ENCODE peak calls at places on chromosome 4, in six cellular contexts. One of them, this sample, is unnamed.

GRCh38 chr4:139619644-139620043 is 46.0 kb upstream of the MGST2 start:
- DNase-seq in pancreas: no peak
- DNase-seq in GM12864: no peak
- DNase-seq in hepatocyte: peak; percentile 54
- DNase-seq in tibial nerve: no peak
- DNase-seq in choroid plexus epithelial cell: peak; percentile 58
- DNase-seq in this sample: peak; percentile 8

GRCh38 chr4:29309050-29309449 is 1411.1 kb upstream of the PCDH7 start:
- DNase-seq in pancreas: no peak
- DNase-seq in GM12864: no peak
- DNase-seq in hepatocyte: no peak
- DNase-seq in tibial nerve: no peak
- DNase-seq in choroid plexus epithelial cell: peak; percentile 31
- DNase-seq in this sample: no peak

GRCh38 chr4:985123-985830 is 1.6 kb upstream of the IDUA start:
- DNase-seq in pancreas: peak; percentile 74
- DNase-seq in GM12864: no peak
- DNase-seq in hepatocyte: peak; percentile 85
- DNase-seq in tibial nerve: peak; percentile 38
- DNase-seq in choroid plexus epithelial cell: peak; percentile 29
- DNase-seq in this sample: peak; percentile 79

GRCh38 chr4:1464581-1465171 is 58.4 kb upstream of the NKX1-1 start:
- DNase-seq in pancreas: no peak
- DNase-seq in GM12864: no peak
- DNase-seq in hepatocyte: no peak
- DNase-seq in tibial nerve: no peak
- DNase-seq in choroid plexus epithelial cell: no peak
- DNase-seq in this sample: no peak

GRCh38 chr4:13599159-13599558 is 28.4 kb downstream of the BOD1L1 start:
- DNase-seq in pancreas: no peak
- DNase-seq in GM12864: no peak
- DNase-seq in hepatocyte: no peak
- DNase-seq in tibial nerve: no peak
- DNase-seq in choroid plexus epithelial cell: peak; percentile 16
- DNase-seq in this sample: no peak

GRCh38 chr4:130675262-130675661 is 1579.3 kb downstream of the C4orf33 start:
- DNase-seq in pancreas: no peak
- DNase-seq in GM12864: no peak
- DNase-seq in hepatocyte: no peak
- DNase-seq in tibial nerve: no peak
- DNase-seq in choroid plexus epithelial cell: no peak
- DNase-seq in this sample: no peak

GRCh38 chr4:15413010-15413622 is 14.7 kb upstream of the C1QTNF7 start:
- DNase-seq in pancreas: no peak
- DNase-seq in GM12864: no peak
- DNase-seq in hepatocyte: no peak
- DNase-seq in tibial nerve: no peak
- DNase-seq in choroid plexus epithelial cell: no peak
- DNase-seq in this sample: no peak

GRCh38 chr4:48546336-48546735 is 56.3 kb downstream of the ZAR1 start:
- DNase-seq in pancreas: no peak
- DNase-seq in GM12864: peak; percentile 8
- DNase-seq in hepatocyte: peak; percentile 44
- DNase-seq in tibial nerve: peak; percentile 32
- DNase-seq in choroid plexus epithelial cell: peak; percentile 75
- DNase-seq in this sample: peak; percentile 20

GRCh38 chr4:153731239-153731638 is 28.6 kb downstream of the RNF175 start:
- DNase-seq in pancreas: no peak
- DNase-seq in GM12864: no peak
- DNase-seq in hepatocyte: peak; percentile 9
- DNase-seq in tibial nerve: no peak
- DNase-seq in choroid plexus epithelial cell: peak; percentile 47
- DNase-seq in this sample: peak; percentile 15

GRCh38 chr4:189828298-189828697 is 112.4 kb upstream of the FRG1 start:
- DNase-seq in pancreas: no peak
- DNase-seq in GM12864: no peak
- DNase-seq in hepatocyte: no peak
- DNase-seq in tibial nerve: no peak
- DNase-seq in choroid plexus epithelial cell: no peak
- DNase-seq in this sample: no peak

GRCh38 chr4:106529348-106530033 is 160.9 kb upstream of the GIMD1 start:
- DNase-seq in pancreas: no peak
- DNase-seq in GM12864: no peak
- DNase-seq in hepatocyte: no peak
- DNase-seq in tibial nerve: no peak
- DNase-seq in choroid plexus epithelial cell: peak; percentile 13
- DNase-seq in this sample: no peak

GRCh38 chr4:101651778-101652177 is 138.8 kb upstream of the BANK1 start:
- DNase-seq in pancreas: no peak
- DNase-seq in GM12864: no peak
- DNase-seq in hepatocyte: no peak
- DNase-seq in tibial nerve: no peak
- DNase-seq in choroid plexus epithelial cell: no peak
- DNase-seq in this sample: no peak

GRCh38 chr4:25442863-25443307 is 65.8 kb downstream of the ANAPC4 start:
- DNase-seq in pancreas: no peak
- DNase-seq in GM12864: no peak
- DNase-seq in hepatocyte: no peak
- DNase-seq in tibial nerve: no peak
- DNase-seq in choroid plexus epithelial cell: no peak
- DNase-seq in this sample: no peak

GRCh38 chr4:10762541-10762940 is 78.0 kb upstream of the CLNK start:
- DNase-seq in pancreas: no peak
- DNase-seq in GM12864: no peak
- DNase-seq in hepatocyte: peak; percentile 11
- DNase-seq in tibial nerve: no peak
- DNase-seq in choroid plexus epithelial cell: peak; percentile 97
- DNase-seq in this sample: no peak

GRCh38 chr4:4455199-4455865 is 68.4 kb downstream of the NSG1 start:
- DNase-seq in pancreas: no peak
- DNase-seq in GM12864: peak; percentile 24
- DNase-seq in hepatocyte: no peak
- DNase-seq in tibial nerve: no peak
- DNase-seq in choroid plexus epithelial cell: no peak
- DNase-seq in this sample: no peak

GRCh38 chr4:71004281-71004851 is 10.9 kb downstream of the DCK start:
- DNase-seq in pancreas: no peak
- DNase-seq in GM12864: no peak
- DNase-seq in hepatocyte: no peak
- DNase-seq in tibial nerve: no peak
- DNase-seq in choroid plexus epithelial cell: no peak
- DNase-seq in this sample: no peak

GRCh38 chr4:53929955-53930798 is 134.2 kb downstream of the CHIC2 start:
- DNase-seq in pancreas: peak; percentile 58
- DNase-seq in GM12864: peak; percentile 36
- DNase-seq in hepatocyte: peak; percentile 89
- DNase-seq in tibial nerve: peak; percentile 91
- DNase-seq in choroid plexus epithelial cell: peak; percentile 94
- DNase-seq in this sample: peak; percentile 62

GRCh38 chr4:53734584-53735363 is 143.5 kb upstream of the LNX1 start:
- DNase-seq in pancreas: no peak
- DNase-seq in GM12864: no peak
- DNase-seq in hepatocyte: no peak
- DNase-seq in tibial nerve: no peak
- DNase-seq in choroid plexus epithelial cell: peak; percentile 56
- DNase-seq in this sample: no peak

GRCh38 chr4:182955411-182955810 is 38.2 kb upstream of the DCTD start:
- DNase-seq in pancreas: no peak
- DNase-seq in GM12864: no peak
- DNase-seq in hepatocyte: no peak
- DNase-seq in tibial nerve: no peak
- DNase-seq in choroid plexus epithelial cell: peak; percentile 13
- DNase-seq in this sample: no peak

GRCh38 chr4:36039031-36039430 is 205.3 kb downstream of the ARAP2 start:
- DNase-seq in pancreas: no peak
- DNase-seq in GM12864: no peak
- DNase-seq in hepatocyte: no peak
- DNase-seq in tibial nerve: no peak
- DNase-seq in choroid plexus epithelial cell: no peak
- DNase-seq in this sample: no peak

GRCh38 chr4:10123227-10124101 is 6.9 kb upstream of the WDR1 start:
- DNase-seq in pancreas: no peak
- DNase-seq in GM12864: no peak
- DNase-seq in hepatocyte: peak; percentile 74
- DNase-seq in tibial nerve: no peak
- DNase-seq in choroid plexus epithelial cell: peak; percentile 76
- DNase-seq in this sample: peak; percentile 33

GRCh38 chr4:128716325-128716724 is 93.2 kb upstream of the JADE1 start:
- DNase-seq in pancreas: no peak
- DNase-seq in GM12864: no peak
- DNase-seq in hepatocyte: no peak
- DNase-seq in tibial nerve: peak; percentile 15
- DNase-seq in choroid plexus epithelial cell: no peak
- DNase-seq in this sample: no peak

GRCh38 chr4:168864831-168865541 is 145.1 kb downstream of the CBR4 start:
- DNase-seq in pancreas: no peak
- DNase-seq in GM12864: no peak
- DNase-seq in hepatocyte: no peak
- DNase-seq in tibial nerve: no peak
- DNase-seq in choroid plexus epithelial cell: peak; percentile 79
- DNase-seq in this sample: no peak
- TF ChIP-seq CTCF in pancreas: no peak
- TF ChIP-seq CTCF in GM12864: no peak
- TF ChIP-seq CTCF in hepatocyte: peak; percentile 21
- TF ChIP-seq CTCF in tibial nerve: no peak
- TF ChIP-seq CTCF in choroid plexus epithelial cell: peak; percentile 64
- TF ChIP-seq CTCF in this sample: no peak

GRCh38 chr4:126582737-126583136 is 1050.0 kb upstream of the INTU start:
- DNase-seq in pancreas: no peak
- DNase-seq in GM12864: no peak
- DNase-seq in hepatocyte: peak; percentile 3
- DNase-seq in tibial nerve: no peak
- DNase-seq in choroid plexus epithelial cell: peak; percentile 23
- DNase-seq in this sample: no peak
- TF ChIP-seq CTCF in pancreas: no peak
- TF ChIP-seq CTCF in GM12864: peak; percentile 10
- TF ChIP-seq CTCF in hepatocyte: no peak
- TF ChIP-seq CTCF in tibial nerve: no peak
- TF ChIP-seq CTCF in choroid plexus epithelial cell: peak; percentile 52
- TF ChIP-seq CTCF in this sample: no peak

GRCh38 chr4:6716018-6716911 is at the start of gene BLOC1S4:
- DNase-seq in pancreas: peak; percentile 84
- DNase-seq in GM12864: peak; percentile 79
- DNase-seq in hepatocyte: peak; percentile 95
- DNase-seq in tibial nerve: peak; percentile 78
- DNase-seq in choroid plexus epithelial cell: peak; percentile 94
- DNase-seq in this sample: peak; percentile 75
- TF ChIP-seq CTCF in pancreas: no peak
- TF ChIP-seq CTCF in GM12864: no peak
- TF ChIP-seq CTCF in hepatocyte: peak; percentile 31
- TF ChIP-seq CTCF in tibial nerve: peak; percentile 19
- TF ChIP-seq CTCF in choroid plexus epithelial cell: no peak
- TF ChIP-seq CTCF in this sample: no peak

GRCh38 chr4:79241846-79242245 is 84.0 kb downstream of the NAA11 start:
- DNase-seq in pancreas: no peak
- DNase-seq in GM12864: no peak
- DNase-seq in hepatocyte: no peak
- DNase-seq in tibial nerve: no peak
- DNase-seq in choroid plexus epithelial cell: peak; percentile 50
- DNase-seq in this sample: no peak
- TF ChIP-seq CTCF in pancreas: no peak
- TF ChIP-seq CTCF in GM12864: peak; percentile 37
- TF ChIP-seq CTCF in hepatocyte: peak; percentile 22
- TF ChIP-seq CTCF in tibial nerve: no peak
- TF ChIP-seq CTCF in choroid plexus epithelial cell: peak; percentile 32
- TF ChIP-seq CTCF in this sample: no peak

DNA sequence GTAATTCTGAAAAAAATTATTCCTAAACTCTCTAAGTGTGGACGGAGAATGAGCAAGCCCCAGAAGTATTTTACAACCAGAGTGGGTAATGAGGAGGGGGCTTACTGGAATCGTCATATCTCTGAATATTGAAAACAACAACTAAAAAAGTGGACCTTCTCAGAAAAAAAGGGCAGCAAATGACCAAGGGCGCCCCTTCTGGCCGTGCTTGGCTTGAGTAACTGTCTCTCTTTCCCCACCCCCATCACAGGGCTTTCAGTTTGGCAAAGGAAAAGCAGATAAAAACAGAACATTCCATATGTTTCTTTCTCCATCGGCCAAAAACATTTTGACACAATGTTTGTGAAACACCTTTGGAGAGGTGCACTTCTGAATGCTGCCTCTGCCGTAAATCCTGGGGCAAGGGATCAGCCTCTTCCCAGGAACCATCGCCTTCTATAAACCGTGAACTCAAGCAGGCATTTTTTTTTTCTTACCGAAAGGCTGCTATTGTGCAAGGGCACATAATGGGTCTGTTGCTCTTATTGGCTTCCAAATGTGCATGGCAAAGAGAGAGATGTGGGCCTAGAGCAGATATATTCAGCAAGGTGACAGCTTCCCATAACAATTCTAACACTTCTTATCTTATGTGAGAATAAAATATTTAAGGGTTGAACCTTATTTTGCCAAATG is 115.4 kb downstream of the PARM1 start:
- DNase-seq in pancreas: no peak
- DNase-seq in GM12864: no peak
- DNase-seq in hepatocyte: no peak
- DNase-seq in tibial nerve: no peak
- DNase-seq in choroid plexus epithelial cell: no peak
- DNase-seq in this sample: no peak
- TF ChIP-seq CTCF in pancreas: no peak
- TF ChIP-seq CTCF in GM12864: no peak
- TF ChIP-seq CTCF in hepatocyte: peak; percentile 27
- TF ChIP-seq CTCF in tibial nerve: no peak
- TF ChIP-seq CTCF in choroid plexus epithelial cell: no peak
- TF ChIP-seq CTCF in this sample: no peak

GRCh38 chr4:8168232-8168631 is 9.6 kb upstream of the ABLIM2 start:
- DNase-seq in pancreas: no peak
- DNase-seq in GM12864: no peak
- DNase-seq in hepatocyte: no peak
- DNase-seq in tibial nerve: no peak
- DNase-seq in choroid plexus epithelial cell: no peak
- DNase-seq in this sample: no peak
- TF ChIP-seq CTCF in pancreas: no peak
- TF ChIP-seq CTCF in GM12864: peak; percentile 53
- TF ChIP-seq CTCF in hepatocyte: peak; percentile 44
- TF ChIP-seq CTCF in tibial nerve: no peak
- TF ChIP-seq CTCF in choroid plexus epithelial cell: peak; percentile 59
- TF ChIP-seq CTCF in this sample: peak; percentile 23